ENCODE peak calls at places on chromosomes 12 and 14, in seven cellular contexts. D, W, M, Y, V, L and U are unnamed samples.

GRCh38 chr14:83096092-83096491 is 1562.4 kb upstream of the SEL1L start:
- DNase-seq in D (no peak), W (no peak), M (peak), Y (no peak), V (no peak), L (no peak), U (no peak)

GRCh38 chr12:1500095-1500801 is 94.1 kb downstream of the FBXL14 start:
- DNase-seq in D (no peak), W (no peak), M (no peak), Y (no peak), V (peak), L (no peak), U (no peak)

GRCh38 chr14:50407089-50407813 is 10.6 kb upstream of the CDKL1 start:
- DNase-seq in D (no peak), W (no peak), M (no peak), Y (no peak), V (no peak), L (no peak), U (no peak)

GRCh38 chr12:17344649-17345048 is 738.7 kb upstream of the LMO3 start:
- DNase-seq in D (no peak), W (no peak), M (no peak), Y (no peak), V (no peak), L (no peak), U (no peak)

GRCh38 chr12:29572938-29573337 is 75.5 kb upstream of the OVCH1 start:
- DNase-seq in D (no peak), W (no peak), M (no peak), Y (no peak), V (no peak), L (no peak), U (no peak)

GRCh38 chr12:92538970-92539749 is 163.6 kb upstream of the PLEKHG7 start:
- DNase-seq in D (peak), W (no peak), M (peak), Y (no peak), V (no peak), L (peak), U (no peak)

GRCh38 chr12:6363330-6364036 is 11.9 kb downstream of the SCNN1A start:
- DNase-seq in D (peak), W (peak), M (no peak), Y (no peak), V (peak), L (peak), U (no peak)

GRCh38 chr14:55592426-55592825 is 12.4 kb downstream of the KTN1 start:
- DNase-seq in D (no peak), W (no peak), M (no peak), Y (no peak), V (no peak), L (no peak), U (no peak)

GRCh38 chr12:130862161-130862560 is 9.7 kb upstream of the RAN start:
- DNase-seq in D (no peak), W (no peak), M (no peak), Y (no peak), V (no peak), L (no peak), U (no peak)

GRCh38 chr12:124661382-124661781 is 94.0 kb upstream of the NCOR2 start:
- DNase-seq in D (no peak), W (no peak), M (no peak), Y (no peak), V (no peak), L (no peak), U (no peak)

DNA sequence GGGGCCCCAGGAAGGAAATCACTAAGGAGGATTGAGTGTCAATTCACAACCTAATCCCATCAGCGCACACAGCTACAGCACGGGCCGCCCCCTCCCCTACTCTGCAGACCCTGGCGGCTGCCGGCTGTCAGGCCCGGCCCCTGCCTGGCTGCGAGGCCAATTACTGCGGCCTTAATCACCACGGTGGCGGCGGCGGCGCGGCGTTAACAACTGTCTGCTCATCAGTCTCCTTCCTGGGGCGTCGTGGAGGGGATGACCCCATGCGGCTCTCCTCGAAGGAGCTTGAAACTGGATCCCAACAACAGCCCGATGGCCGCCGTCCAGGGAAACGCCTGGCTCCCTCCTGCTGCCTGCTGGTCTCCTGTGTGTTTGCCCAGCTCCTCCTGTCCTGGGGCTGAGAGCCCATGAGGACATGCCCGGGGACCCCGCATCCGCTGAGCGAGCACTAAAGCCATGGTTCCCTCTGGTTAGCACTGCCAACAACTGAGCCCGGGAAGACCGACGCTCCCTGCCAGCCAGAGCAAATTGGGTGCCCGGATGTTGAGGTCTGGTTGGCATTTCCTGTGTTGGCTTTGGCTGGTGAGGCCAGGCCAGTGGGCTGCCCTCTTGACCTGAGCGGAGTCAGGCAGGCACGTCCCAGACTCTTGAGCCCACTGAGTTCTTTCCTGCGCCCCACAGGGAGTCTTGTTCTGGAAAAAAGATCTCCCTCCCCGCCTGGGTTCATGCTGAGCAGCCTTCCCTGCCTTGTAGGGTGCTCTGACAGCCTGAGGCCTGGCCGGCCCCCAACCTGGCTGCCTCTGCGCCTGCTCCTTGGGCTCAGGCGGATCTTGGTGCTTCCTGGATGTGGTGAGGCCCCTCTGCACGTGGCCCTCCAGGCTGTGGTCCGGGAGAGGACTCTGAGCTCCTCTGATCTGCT is 21.7 kb upstream of the EIF2B2 start:
- DNase-seq in D (no peak), W (no peak), M (peak), Y (no peak), V (no peak), L (no peak), U (peak)
- TF ChIP-seq CTCF in D (no peak), W (no peak), M (no peak), Y (no peak), V (no peak), L (no peak), U (peak)

GRCh38 chr12:12334710-12335040 is 15.4 kb downstream of the MANSC1 start:
- DNase-seq in D (no peak), W (no peak), M (no peak), Y (no peak), V (no peak), L (no peak), U (no peak)
- TF ChIP-seq CTCF in D (peak), W (no peak), M (no peak), Y (peak), V (no peak), L (no peak), U (no peak)

GRCh38 chr14:86541969-86542368 is 1012.0 kb downstream of the FLRT2 start:
- DNase-seq in D (no peak), W (no peak), M (no peak), Y (no peak), V (no peak), L (no peak), U (no peak)
- TF ChIP-seq CTCF in D (no peak), W (no peak), M (no peak), Y (no peak), V (no peak), L (no peak), U (no peak)

GRCh38 chr12:90205165-90205564 is 496.5 kb upstream of the ATP2B1 start:
- DNase-seq in D (no peak), W (no peak), M (no peak), Y (no peak), V (no peak), L (no peak), U (no peak)
- TF ChIP-seq CTCF in D (no peak), W (no peak), M (no peak), Y (no peak), V (no peak), L (no peak), U (no peak)

GRCh38 chr12:113365639-113366395 is 7.4 kb downstream of the PLBD2 start:
- DNase-seq in D (no peak), W (no peak), M (no peak), Y (no peak), V (no peak), L (no peak), U (no peak)
- TF ChIP-seq CTCF in D (no peak), W (no peak), M (no peak), Y (no peak), V (no peak), L (no peak), U (no peak)